ENCODE peak calls at places on chromosomes 6 and 20, in six cellular contexts. C, H, O, I, Q and M are unnamed samples.

GRCh38 chr6:13302291-13302690 is 26.0 kb downstream of the TBC1D7 start:
- DNase-seq in C (no peak), H (no peak), O (no peak), I (no peak), Q (no peak), M (no peak)

GRCh38 chr6:139135578-139136545 is 982 bp downstream of the HECA start:
- DNase-seq in I (peak), Q (peak), O (peak), H (peak), C (peak), M (peak)

GRCh38 chr20:6588296-6588695 is 179.2 kb upstream of the BMP2 start:
- DNase-seq in C (peak), H (no peak), O (no peak), I (no peak), Q (no peak), M (peak)

GRCh38 chr6:136351518-136352106 is 62.0 kb upstream of the BCLAF1 start:
- DNase-seq in I (no peak), H (peak), C (peak), O (no peak), Q (no peak), M (no peak)

GRCh38 chr6:2687456-2687855 is 63.3 kb downstream of the MYLK4 start:
- DNase-seq in I (no peak), C (no peak), Q (no peak), H (no peak), O (no peak), M (no peak)

GRCh38 chr6:11263185-11263817 is 30.8 kb upstream of the NEDD9 start:
- DNase-seq in H (peak), Q (peak), I (peak), O (peak), C (peak), M (peak)

GRCh38 chr6:16346831-16347230 is 108.4 kb downstream of the GMPR start:
- DNase-seq in Q (no peak), H (no peak), O (no peak), C (no peak), I (no peak), M (no peak)

GRCh38 chr20:45341939-45342862 is 6.0 kb downstream of the SDC4 start:
- DNase-seq in Q (peak), I (peak), C (peak), H (peak), O (peak), M (peak)

GRCh38 chr6:45791600-45792168 is 224.0 kb downstream of the CLIC5 start:
- DNase-seq in H (no peak), O (peak), C (peak), I (peak), Q (no peak), M (peak)

GRCh38 chr6:45789238-45789637 is 226.4 kb downstream of the CLIC5 start:
- DNase-seq in O (no peak), I (no peak), H (no peak), Q (no peak), C (no peak), M (no peak)

GRCh38 chr6:45794465-45794864 is 221.2 kb downstream of the CLIC5 start:
- DNase-seq in I (no peak), H (no peak), C (no peak), Q (no peak), O (no peak), M (no peak)

GRCh38 chr6:45787384-45787783 is 228.3 kb downstream of the CLIC5 start:
- DNase-seq in O (no peak), I (peak), H (no peak), Q (no peak), C (peak), M (no peak)

DNA sequence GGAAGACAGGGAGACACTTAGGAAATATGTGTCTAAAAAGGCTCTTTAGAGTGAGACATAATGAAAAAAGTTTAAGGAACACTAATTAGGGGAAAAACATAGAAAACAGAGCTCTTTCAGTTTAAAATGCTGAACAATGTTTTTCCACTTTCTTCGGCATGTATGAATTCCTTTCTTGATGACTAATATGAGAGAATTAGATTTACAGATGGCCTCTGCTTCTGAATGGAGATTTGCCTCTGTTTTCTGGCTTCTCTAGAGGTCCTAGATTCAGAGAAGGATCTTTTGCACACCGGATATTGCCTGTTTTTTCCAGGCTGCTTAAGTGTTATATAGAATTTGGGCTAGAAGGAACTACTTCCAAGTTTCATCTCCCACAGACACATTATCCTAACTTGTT is 224.5 kb downstream of the CLIC5 start:
- DNase-seq in C (peak), I (peak), Q (no peak), O (peak), H (no peak), M (peak)
- H3K4me3 ChIP-seq in C (no peak), I (peak), Q (no peak), O (peak), H (no peak), M (no peak)

DNA sequence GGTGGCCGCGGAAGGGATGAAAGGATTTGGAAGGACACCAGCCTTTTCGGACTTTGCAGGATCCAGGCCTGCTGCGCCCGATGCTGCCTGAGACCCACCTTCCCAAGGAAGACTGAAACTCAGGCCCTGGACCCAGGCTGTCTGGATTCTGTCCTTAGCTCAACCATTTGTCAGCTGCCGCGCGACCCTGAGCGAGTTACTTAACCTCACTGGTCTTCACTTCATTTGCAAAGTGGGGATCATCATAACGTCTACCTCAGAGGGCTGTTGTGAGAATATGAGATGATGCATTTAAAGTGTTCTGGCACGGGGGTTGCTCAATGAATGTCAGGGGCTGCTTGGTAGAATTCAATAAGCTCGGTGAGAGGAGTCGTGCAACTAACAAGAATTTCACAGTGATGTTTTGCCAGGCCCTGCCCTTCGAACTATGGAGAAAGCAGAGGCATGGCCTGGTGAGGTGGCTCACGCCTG is 104.2 kb upstream of the PRDM1 start:
- DNase-seq in H (no peak), I (no peak), C (no peak), Q (no peak), O (no peak), M (no peak)
- H3K4me3 ChIP-seq in H (peak), I (no peak), C (peak), Q (no peak), O (peak), M (peak)

DNA sequence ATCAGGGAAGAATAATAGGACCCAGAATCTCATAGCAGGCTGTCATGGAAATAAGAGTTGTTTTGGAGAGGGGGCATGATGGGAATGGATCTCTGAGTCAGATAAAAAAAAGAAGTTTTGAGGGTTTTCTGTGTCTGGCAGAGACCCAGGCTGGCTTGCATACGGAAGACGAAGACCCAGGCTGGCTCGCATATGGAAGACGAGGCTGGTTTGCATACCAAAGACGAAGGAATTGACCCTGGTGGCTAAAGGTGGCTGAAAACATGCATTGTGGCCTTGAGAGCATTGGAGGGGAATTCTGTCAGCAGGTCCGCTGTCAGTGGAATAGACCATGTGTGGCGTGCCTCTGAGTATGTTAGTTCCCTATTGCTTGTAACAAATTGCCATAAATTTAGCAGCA is 335.1 kb downstream of the BTBD3 start:
- DNase-seq in C (peak), Q (no peak), O (peak), H (no peak), I (no peak), M (peak)
- H3K4me3 ChIP-seq in C (no peak), Q (no peak), O (no peak), H (no peak), I (no peak), M (no peak)

GRCh38 chr6:5089821-5090449 is 4.8 kb downstream of the PPP1R3G start:
- DNase-seq in Q (no peak), O (no peak), H (no peak), C (no peak), I (no peak), M (no peak)
- H3K4me3 ChIP-seq in Q (no peak), O (no peak), H (no peak), C (no peak), I (no peak), M (no peak)

GRCh38 chr20:46393967-46394366 is 12.4 kb downstream of the ELMO2 start:
- DNase-seq in H (no peak), O (no peak), Q (no peak), C (no peak), I (no peak), M (no peak)

GRCh38 chr20:46398963-46399362 is 7.5 kb downstream of the ELMO2 start:
- DNase-seq in C (no peak), H (no peak), I (no peak), Q (no peak), O (no peak), M (no peak)

GRCh38 chr20:46396052-46396451 is 10.4 kb downstream of the ELMO2 start:
- DNase-seq in I (no peak), O (no peak), Q (no peak), H (no peak), C (no peak), M (no peak)

GRCh38 chr20:46399401-46399800 is 7.0 kb downstream of the ELMO2 start:
- DNase-seq in I (no peak), H (no peak), C (no peak), Q (no peak), O (no peak), M (no peak)

GRCh38 chr20:46394872-46395470 is 11.4 kb downstream of the ELMO2 start:
- DNase-seq in O (no peak), C (no peak), I (no peak), H (no peak), Q (no peak), M (no peak)
- H3K4me3 ChIP-seq in O (no peak), C (no peak), I (no peak), H (no peak), Q (no peak), M (no peak)

DNA sequence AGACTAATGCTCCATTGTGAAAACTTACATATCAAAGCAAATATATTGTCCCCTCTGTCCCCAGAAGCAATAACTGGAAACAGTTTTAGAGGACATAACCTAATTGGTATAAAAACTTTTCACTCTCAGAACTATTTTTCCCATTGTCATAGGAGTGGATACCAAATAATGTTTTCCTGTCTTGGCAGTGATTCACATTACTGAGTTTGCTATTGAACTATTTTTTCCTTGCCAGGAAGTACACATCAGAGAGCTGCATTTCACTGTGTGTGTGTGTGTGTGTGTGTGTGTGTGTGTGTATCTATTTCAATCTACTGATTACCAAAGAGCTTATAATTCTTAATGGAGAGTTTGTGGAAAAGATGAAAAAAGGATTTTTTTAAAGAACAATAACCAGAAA is 45.4 kb downstream of the AKAP12 start:
- DNase-seq in H (no peak), O (peak), C (peak), Q (no peak), I (peak), M (peak)
- H3K4me3 ChIP-seq in H (no peak), O (peak), C (no peak), Q (no peak), I (peak), M (no peak)